ENCODE peak calls at places on chromosome 21, in five cellular contexts. V, U, E, X and T are unnamed samples.

GRCh38 chr21:46295177-46295711 is 9.1 kb downstream of the YBEY start:
- DNase-seq in V (no peak), U (no peak), E (no peak), X (no peak), T (no peak)

GRCh38 chr21:45931397-45931969 is 50.1 kb upstream of the COL6A1 start:
- DNase-seq in V (no peak), U (no peak), E (no peak), X (no peak), T (no peak)

GRCh38 chr21:39386194-39386593 is 37.3 kb upstream of the HMGN1 start:
- DNase-seq in V (no peak), U (no peak), E (no peak), X (peak), T (no peak)

GRCh38 chr21:45211661-45212060 is 76.0 kb downstream of the POFUT2 start:
- DNase-seq in V (no peak), U (no peak), E (no peak), X (no peak), T (no peak)

GRCh38 chr21:36926989-36927695 is 39.3 kb downstream of the HLCS start:
- DNase-seq in V (no peak), U (no peak), E (no peak), X (no peak), T (no peak)

GRCh38 chr21:45805321-45805720 is 161.8 kb downstream of the PCBP3 start:
- DNase-seq in V (no peak), U (no peak), E (no peak), X (no peak), T (no peak)

GRCh38 chr21:33026878-33027400 is 1.2 kb downstream of the OLIG2 start:
- DNase-seq in V (no peak), U (no peak), E (no peak), X (no peak), T (no peak)

GRCh38 chr21:45505416-45506021 is 36.7 kb downstream of the SLC19A1 start:
- DNase-seq in V (no peak), U (no peak), E (peak), X (peak), T (no peak)

GRCh38 chr21:22395965-22396364 is 1397.8 kb downstream of the NCAM2 start:
- DNase-seq in V (no peak), U (no peak), E (no peak), X (no peak), T (no peak)

GRCh38 chr21:44089001-44089911 is 17.9 kb upstream of the PWP2 start:
- DNase-seq in V (no peak), U (peak), E (no peak), X (no peak), T (no peak)

GRCh38 chr21:30072496-30072895 is 94.1 kb downstream of the CLDN17 start:
- DNase-seq in V (no peak), U (peak), E (peak), X (no peak), T (peak)

GRCh38 chr21:15455819-15456462 is 273.8 kb upstream of the USP25 start:
- DNase-seq in V (no peak), U (peak), E (no peak), X (no peak), T (no peak)

GRCh38 chr21:41947596-41948403 is 6.0 kb downstream of the C2CD2 start:
- DNase-seq in V (no peak), U (no peak), E (no peak), X (peak), T (peak)

GRCh38 chr21:42672699-42673458 is 19.5 kb downstream of the PDE9A start:
- DNase-seq in V (no peak), U (peak), E (no peak), X (no peak), T (no peak)

GRCh38 chr21:45590246-45590725 is 48.0 kb upstream of the SLC19A1 start:
- DNase-seq in V (no peak), U (peak), E (no peak), X (peak), T (peak)

GRCh38 chr21:25964009-25964408 is 206.6 kb downstream of the APP start:
- DNase-seq in V (no peak), U (no peak), E (no peak), X (no peak), T (no peak)

GRCh38 chr21:43277481-43278351 is 108.9 kb downstream of the CRYAA start:
- DNase-seq in V (no peak), U (no peak), E (no peak), X (peak), T (no peak)

GRCh38 chr21:26067836-26068401 is 102.7 kb downstream of the APP start:
- DNase-seq in V (no peak), U (no peak), E (no peak), X (no peak), T (no peak)

GRCh38 chr21:43659136-43660000 is at the start of the genes HSF2BP and RRP1B:
- DNase-seq in V (peak), U (peak), E (peak), X (peak), T (peak)

GRCh38 chr21:37268186-37268503 is 1.0 kb upstream of the VPS26C start:
- DNase-seq in V (no peak), U (no peak), E (no peak), X (no peak), T (no peak)

GRCh38 chr21:35801388-35801787 is 258.9 kb downstream of the SETD4 start:
- DNase-seq in V (no peak), U (no peak), E (peak), X (no peak), T (no peak)

GRCh38 chr21:20996421-20997307 is 1.5 kb upstream of the NCAM2 start:
- DNase-seq in V (no peak), U (peak), E (no peak), X (no peak), T (no peak)

GRCh38 chr21:26591543-26591942 is 18.5 kb upstream of the CYYR1 start:
- DNase-seq in V (no peak), U (no peak), E (no peak), X (no peak), T (no peak)

GRCh38 chr21:26966360-26966977 is 419 bp downstream of the ADAMTS5 start:
- DNase-seq in V (no peak), U (peak), E (no peak), X (no peak), T (peak)

GRCh38 chr21:31554511-31555022 is 104.9 kb upstream of the SOD1 start:
- DNase-seq in V (no peak), U (no peak), E (no peak), X (peak), T (no peak)

GRCh38 chr21:29586696-29587095 is 288.0 kb downstream of the BACH1 start:
- DNase-seq in V (peak), U (no peak), E (no peak), X (no peak), T (no peak)

GRCh38 chr21:44582980-44583799 is 2.8 kb upstream of the KRTAP10-5 start:
- DNase-seq in V (no peak), U (peak), E (no peak), X (no peak), T (no peak)

GRCh38 chr21:31558839-31559367 is 100.6 kb upstream of the SOD1 start:
- DNase-seq in V (no peak), U (peak), E (peak), X (peak), T (peak)

GRCh38 chr21:19853061-19853460 is 1145.1 kb upstream of the NCAM2 start:
- DNase-seq in V (no peak), U (no peak), E (no peak), X (no peak), T (no peak)

GRCh38 chr21:36127977-36128376 is 6.9 kb upstream of the CBR3 start:
- DNase-seq in V (no peak), U (no peak), E (no peak), X (no peak), T (no peak)

GRCh38 chr21:39637197-39637970 is 24.6 kb downstream of the B3GALT5 start:
- DNase-seq in V (no peak), U (no peak), E (peak), X (no peak), T (no peak)

GRCh38 chr21:43207868-43208267 is 39.1 kb downstream of the CRYAA start:
- DNase-seq in V (no peak), U (no peak), E (no peak), X (no peak), T (no peak)

GRCh38 chr21:16502897-16503296 is 773.1 kb downstream of the USP25 start:
- DNase-seq in V (no peak), U (no peak), E (no peak), X (no peak), T (no peak)

GRCh38 chr21:46129846-46130651 is 25.3 kb downstream of the FTCD start:
- DNase-seq in V (no peak), U (no peak), E (no peak), X (peak), T (no peak)

GRCh38 chr21:46097826-46098286 is at the start of gene COL6A2:
- DNase-seq in V (no peak), U (peak), E (no peak), X (peak), T (peak)

GRCh38 chr21:27813750-27814149 is 846.9 kb upstream of the ADAMTS5 start:
- DNase-seq in V (no peak), U (no peak), E (no peak), X (no peak), T (no peak)

GRCh38 chr21:35020902-35021301 is 28.2 kb downstream of the RUNX1 start:
- DNase-seq in V (peak), U (no peak), E (no peak), X (no peak), T (peak)

GRCh38 chr21:37784591-37785318 is 131.5 kb downstream of the KCNJ6 start:
- DNase-seq in V (peak), U (no peak), E (no peak), X (no peak), T (peak)

GRCh38 chr21:41581592-41582228 is 73.8 kb upstream of the TMPRSS2 start:
- DNase-seq in V (no peak), U (no peak), E (no peak), X (no peak), T (no peak)